ENCODE peak calls at places on chromosomes 6 and 20, in eight cellular contexts. D, P, R, F, S, L, V and M are unnamed samples.

GRCh38 chr6:161869491-161869890 is 595.6 kb upstream of the AGPAT4 start:
- DNase-seq in D (no peak), P (no peak), R (no peak), F (no peak), S (no peak), L (no peak), V (no peak), M (no peak)

GRCh38 chr20:31831771-31832306 is 12.7 kb downstream of the MYLK2 start:
- DNase-seq in D (peak), P (no peak), R (no peak), F (no peak), S (no peak), L (no peak), V (no peak), M (no peak)

GRCh38 chr6:144683216-144684070 is 398.3 kb downstream of the UTRN start:
- DNase-seq in D (no peak), P (no peak), R (no peak), F (no peak), S (no peak), L (no peak), V (no peak), M (no peak)

GRCh38 chr20:3563548-3564177 is 92.8 kb downstream of the ATRN start:
- DNase-seq in D (no peak), P (no peak), R (no peak), F (peak), S (no peak), L (peak), V (peak), M (no peak)

GRCh38 chr20:41166201-41167117 is 29.1 kb downstream of the PLCG1 start:
- DNase-seq in D (peak), P (peak), R (no peak), F (no peak), S (no peak), L (no peak), V (no peak), M (no peak)

GRCh38 chr6:56959094-56959493 is 4.2 kb downstream of the BEND6 start:
- DNase-seq in D (no peak), P (no peak), R (no peak), F (no peak), S (no peak), L (no peak), V (no peak), M (no peak)

GRCh38 chr6:135675862-135676261 is 175.6 kb upstream of the PDE7B start:
- DNase-seq in D (no peak), P (no peak), R (no peak), F (peak), S (no peak), L (peak), V (peak), M (no peak)

GRCh38 chr6:30614044-30614842 is 2.8 kb downstream of the PPP1R10 start:
- DNase-seq in D (no peak), P (no peak), R (no peak), F (no peak), S (no peak), L (peak), V (no peak), M (no peak)

GRCh38 chr6:137218473-137218916 is 690 bp downstream of the IFNGR1 start:
- DNase-seq in D (no peak), P (no peak), R (peak), F (peak), S (no peak), L (peak), V (peak), M (peak)

GRCh38 chr6:146915671-146916127 is 288.5 kb upstream of the STXBP5 start:
- DNase-seq in D (no peak), P (no peak), R (no peak), F (peak), S (no peak), L (peak), V (peak), M (no peak)

GRCh38 chr6:30481213-30481964 is 7.9 kb upstream of the HLA-E start:
- DNase-seq in D (peak), P (no peak), R (no peak), F (no peak), S (no peak), L (no peak), V (no peak), M (no peak)

GRCh38 chr6:36608788-36609563 is 14.8 kb downstream of the SRSF3 start:
- DNase-seq in D (no peak), P (no peak), R (no peak), F (no peak), S (no peak), L (no peak), V (no peak), M (peak)

GRCh38 chr20:43915209-43916072 is 789 bp downstream of the TOX2 start:
- DNase-seq in D (no peak), P (no peak), R (no peak), F (no peak), S (peak), L (peak), V (peak), M (no peak)

GRCh38 chr6:52497652-52498408 is 77.7 kb downstream of the EFHC1 start:
- DNase-seq in D (no peak), P (no peak), R (no peak), F (no peak), S (no peak), L (peak), V (peak), M (no peak)

GRCh38 chr6:106997392-106998257 is 23.1 kb upstream of the CD24 start:
- DNase-seq in D (peak), P (peak), R (no peak), F (peak), S (no peak), L (peak), V (peak), M (no peak)

GRCh38 chr20:47878601-47879004 is 93.3 kb upstream of the SULF2 start:
- DNase-seq in D (no peak), P (no peak), R (no peak), F (no peak), S (no peak), L (no peak), V (peak), M (no peak)

GRCh38 chr6:143964667-143965066 is 43.4 kb downstream of the PLAGL1 start:
- DNase-seq in D (no peak), P (no peak), R (no peak), F (no peak), S (no peak), L (peak), V (peak), M (no peak)

GRCh38 chr6:84663866-84664265 is 100.5 kb downstream of the TBX18 start:
- DNase-seq in D (no peak), P (no peak), R (no peak), F (no peak), S (no peak), L (no peak), V (no peak), M (no peak)

GRCh38 chr20:48685300-48685699 is 142.5 kb downstream of the PREX1 start:
- DNase-seq in D (no peak), P (no peak), R (no peak), F (no peak), S (no peak), L (no peak), V (no peak), M (no peak)

GRCh38 chr20:39800111-39800510 is 838.0 kb downstream of the DHX35 start:
- DNase-seq in D (no peak), P (no peak), R (no peak), F (no peak), S (no peak), L (peak), V (peak), M (no peak)

GRCh38 chr6:150971230-150971629 is 105.7 kb downstream of the MTHFD1L start:
- DNase-seq in D (no peak), P (no peak), R (no peak), F (no peak), S (no peak), L (no peak), V (no peak), M (no peak)

GRCh38 chr20:53255102-53255710 is 283.0 kb downstream of the TSHZ2 start:
- DNase-seq in D (no peak), P (no peak), R (no peak), F (no peak), S (no peak), L (no peak), V (no peak), M (no peak)

GRCh38 chr6:43489277-43490072 is 12.1 kb downstream of the TJAP1 start:
- DNase-seq in D (no peak), P (no peak), R (no peak), F (no peak), S (no peak), L (no peak), V (no peak), M (no peak)

GRCh38 chr6:89335164-89335563 is 17.4 kb downstream of the UBE2J1 start:
- DNase-seq in D (no peak), P (no peak), R (peak), F (no peak), S (no peak), L (no peak), V (no peak), M (no peak)

GRCh38 chr6:118660218-118660569 is 8.8 kb upstream of the CEP85L start:
- DNase-seq in D (no peak), P (no peak), R (peak), F (no peak), S (no peak), L (peak), V (peak), M (no peak)

GRCh38 chr6:11614534-11615213 is 77.1 kb downstream of the TMEM170B start:
- DNase-seq in D (no peak), P (no peak), R (no peak), F (no peak), S (no peak), L (no peak), V (peak), M (peak)

GRCh38 chr6:154721460-154721859 is 11.8 kb upstream of the SCAF8 start:
- DNase-seq in D (no peak), P (no peak), R (no peak), F (no peak), S (no peak), L (peak), V (peak), M (no peak)

GRCh38 chr6:76984572-76984971 is 478.7 kb downstream of the HTR1B start:
- DNase-seq in D (no peak), P (no peak), R (no peak), F (no peak), S (no peak), L (no peak), V (no peak), M (no peak)

GRCh38 chr6:34583461-34583860 is 27.3 kb upstream of the SPDEF start:
- DNase-seq in D (peak), P (peak), R (no peak), F (no peak), S (no peak), L (no peak), V (no peak), M (no peak)

GRCh38 chr6:130853555-130854183 is 26.5 kb downstream of the SMLR1 start:
- DNase-seq in D (no peak), P (no peak), R (no peak), F (no peak), S (no peak), L (peak), V (no peak), M (no peak)

GRCh38 chr6:45929421-45930361 is 86.0 kb downstream of the CLIC5 start:
- DNase-seq in D (no peak), P (no peak), R (no peak), F (no peak), S (no peak), L (no peak), V (no peak), M (no peak)

GRCh38 chr6:170470673-170471072 is 82.4 kb downstream of the PSMB1 start:
- DNase-seq in D (no peak), P (no peak), R (no peak), F (no peak), S (no peak), L (peak), V (no peak), M (no peak)

DNA sequence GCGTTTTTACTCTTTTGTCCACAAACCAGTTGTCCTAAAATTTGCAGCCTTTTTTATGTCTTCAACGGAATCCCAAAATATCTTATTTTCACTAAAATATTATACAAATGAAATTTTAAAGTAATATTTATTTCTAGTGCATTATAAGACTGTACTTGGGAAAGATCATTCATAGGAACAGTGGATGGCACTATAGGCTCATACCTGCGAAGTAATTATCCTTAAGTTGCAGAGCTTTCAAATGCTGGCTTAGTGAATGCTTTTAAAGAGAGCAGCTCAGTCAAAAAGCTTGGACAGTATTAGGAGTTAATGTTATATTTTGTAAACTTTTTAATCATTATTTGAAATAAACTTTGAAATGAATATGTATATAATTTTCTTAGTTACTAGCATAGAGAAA is 254.9 kb downstream of the CDKAL1 start:
- DNase-seq in D (no peak), P (no peak), R (no peak), F (no peak), S (no peak), L (peak), V (peak), M (no peak)
- TF ChIP-seq CTCF in D (no peak), P (peak), R (peak), F (no peak), S (no peak), L (peak), V (peak), M (no peak)

GRCh38 chr6:78629836-78630235 is 237.5 kb upstream of the IRAK1BP1 start:
- DNase-seq in D (no peak), P (no peak), R (no peak), F (no peak), S (no peak), L (no peak), V (no peak), M (no peak)
- H3K4me3 ChIP-seq in D (no peak), P (no peak), R (no peak), F (no peak), S (no peak), L (peak), V (no peak), M (no peak)

GRCh38 chr20:7155794-7156193 is 388.3 kb downstream of the BMP2 start:
- DNase-seq in D (no peak), P (no peak), R (no peak), F (no peak), S (no peak), L (no peak), V (no peak), M (no peak)

GRCh38 chr20:7159903-7160302 is 392.4 kb downstream of the BMP2 start:
- DNase-seq in D (no peak), P (no peak), R (no peak), F (no peak), S (no peak), L (peak), V (peak), M (no peak)

GRCh38 chr20:7161690-7162089 is 394.2 kb downstream of the BMP2 start:
- DNase-seq in D (no peak), P (no peak), R (no peak), F (no peak), S (no peak), L (peak), V (peak), M (no peak)
- TF ChIP-seq CTCF in D (no peak), P (peak), R (peak), F (no peak), S (no peak), L (peak), V (peak), M (no peak)

DNA sequence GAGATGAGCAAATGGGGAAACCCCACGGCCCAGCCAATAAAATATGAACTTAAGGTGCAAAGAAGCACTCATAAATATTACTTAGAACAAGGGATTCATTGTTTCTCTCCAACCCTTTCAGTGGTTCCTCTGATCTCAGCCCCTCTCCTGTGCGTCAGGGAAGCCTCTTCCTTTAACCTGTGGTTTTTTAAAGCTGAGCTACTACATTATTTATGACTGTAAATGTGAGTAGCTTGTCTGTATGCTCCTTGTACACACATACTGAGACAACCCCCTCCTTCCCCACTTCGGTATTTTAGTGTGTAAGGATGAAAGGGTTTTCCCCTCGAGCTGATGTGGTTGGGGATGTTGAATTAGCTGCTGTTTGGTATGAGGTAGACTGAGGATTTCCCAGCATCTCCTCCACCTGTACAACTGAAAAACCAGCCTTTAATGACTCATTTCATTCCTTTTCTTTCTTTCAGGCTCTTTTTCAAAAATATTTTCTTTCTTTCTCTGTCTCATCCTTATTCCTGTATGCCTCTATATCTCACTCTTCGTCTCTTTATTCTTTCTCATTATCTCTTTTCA is 6.4 kb downstream of the BMP5 start:
- DNase-seq in D (no peak), P (no peak), R (peak), F (no peak), S (no peak), L (peak), V (no peak), M (no peak)
- H3K4me3 ChIP-seq in D (no peak), P (no peak), R (no peak), F (no peak), S (no peak), L (no peak), V (no peak), M (no peak)

GRCh38 chr20:46348231-46348803 is 40.0 kb upstream of the CDH22 start:
- DNase-seq in D (no peak), P (no peak), R (no peak), F (no peak), S (no peak), L (peak), V (peak), M (no peak)

GRCh38 chr20:46347831-46348230 is 39.5 kb upstream of the CDH22 start:
- DNase-seq in D (no peak), P (no peak), R (no peak), F (no peak), S (no peak), L (no peak), V (no peak), M (no peak)

GRCh38 chr20:46350201-46350985 is 42.1 kb upstream of the CDH22 start:
- DNase-seq in D (no peak), P (no peak), R (no peak), F (no peak), S (no peak), L (peak), V (peak), M (no peak)

GRCh38 chr20:46349742-46350056 is 41.4 kb upstream of the CDH22 start:
- DNase-seq in D (no peak), P (no peak), R (no peak), F (no peak), S (no peak), L (no peak), V (no peak), M (no peak)

DNA sequence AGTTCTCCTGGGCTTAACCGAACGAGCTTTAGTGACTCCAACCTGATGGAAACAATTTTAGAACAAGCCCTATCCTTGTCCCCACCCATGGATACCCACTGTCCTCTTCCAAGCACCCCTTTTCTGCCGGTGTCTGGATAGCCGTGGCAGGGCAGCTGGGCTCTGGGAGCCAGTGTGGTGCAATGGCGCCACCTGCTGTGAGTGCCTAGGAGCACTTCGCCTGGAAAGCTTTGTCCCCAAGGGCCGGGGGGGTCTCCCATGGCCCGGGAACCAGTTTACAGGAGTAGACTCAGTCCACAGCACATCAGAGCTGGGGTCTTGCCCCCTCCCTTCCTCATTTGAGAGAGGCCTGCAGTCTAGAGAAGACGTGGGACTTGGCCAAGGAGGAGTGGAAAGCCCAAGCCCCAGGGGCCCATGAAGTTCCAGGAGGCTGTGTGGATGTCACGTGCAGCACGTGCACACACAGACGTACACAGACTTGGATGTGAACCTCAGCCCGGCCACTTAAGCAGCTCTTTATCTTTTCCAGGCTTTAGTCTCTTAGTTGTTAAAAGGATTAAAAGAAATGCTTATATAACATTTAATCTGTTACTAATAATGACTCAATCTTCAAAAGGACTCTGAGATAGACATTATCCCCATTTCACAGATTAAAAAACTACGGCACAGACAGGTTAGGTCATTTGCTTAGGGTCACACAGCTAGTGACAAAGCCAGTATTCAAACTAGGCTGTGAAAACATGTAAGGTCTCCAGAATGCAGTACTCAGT is 40.9 kb upstream of the CDH22 start:
- DNase-seq in D (peak), P (no peak), R (peak), F (no peak), S (peak), L (peak), V (peak), M (no peak)
- TF ChIP-seq CTCF in D (peak), P (peak), R (peak), F (peak), S (peak), L (peak), V (peak), M (peak)